ENCODE peak calls at places on chromosomes 5 and 9, in six cellular contexts. J, D, W, A, Q and I are unnamed samples.

GRCh38 chr9:80797841-80798688 is 891.3 kb downstream of the TLE1 start:
- DNase-seq in J (no peak), Q (no peak), A (no peak), D (peak), W (no peak), I (no peak)

GRCh38 chr9:136351237-136351800 is 12.2 kb downstream of the DNLZ start:
- DNase-seq in A (no peak), D (no peak), Q (no peak), W (no peak), J (no peak), I (no peak)

GRCh38 chr9:135616621-135617537 is 22.5 kb downstream of the GLT6D1 start:
- DNase-seq in W (no peak), Q (no peak), A (no peak), D (no peak), J (no peak), I (no peak)

GRCh38 chr9:114372971-114373591 is 14.7 kb downstream of the AKNA start:
- DNase-seq in D (no peak), W (no peak), Q (no peak), A (peak), J (peak), I (peak)

GRCh38 chr5:41558295-41558694 is 47.9 kb upstream of the PLCXD3 start:
- DNase-seq in A (no peak), D (no peak), W (no peak), Q (no peak), J (no peak), I (no peak)

GRCh38 chr5:77168884-77169254 is 41.6 kb upstream of the PDE8B start:
- DNase-seq in D (no peak), A (no peak), W (peak), Q (no peak), J (no peak), I (no peak)

GRCh38 chr5:151038801-151039238 is 18.4 kb downstream of the GPX3 start:
- DNase-seq in D (no peak), W (peak), J (peak), A (peak), Q (no peak), I (no peak)

GRCh38 chr5:150278916-150279315 is 10.7 kb downstream of the CAMK2A start:
- DNase-seq in J (no peak), A (no peak), D (peak), W (no peak), Q (no peak), I (no peak)

GRCh38 chr5:170522211-170523128 is 18.6 kb downstream of the KCNIP1 start:
- DNase-seq in W (peak), Q (no peak), D (peak), A (no peak), J (no peak), I (no peak)

GRCh38 chr9:91515074-91515687 is 91.5 kb upstream of the NFIL3 start:
- DNase-seq in Q (no peak), D (peak), J (no peak), W (peak), A (no peak), I (peak)

GRCh38 chr9:32783168-32783891 is at the start of gene TMEM215:
- DNase-seq in J (no peak), Q (no peak), D (no peak), A (no peak), W (no peak), I (no peak)

GRCh38 chr9:106648799-106649198 is 214.2 kb upstream of the ZNF462 start:
- DNase-seq in W (peak), Q (no peak), D (no peak), A (no peak), J (no peak), I (no peak)

GRCh38 chr9:93096131-93096802 is at the start of gene CARD19:
- DNase-seq in W (peak), D (no peak), Q (peak), J (no peak), A (peak), I (no peak)

GRCh38 chr5:103510851-103511553 is 51.6 kb downstream of the NUDT12 start:
- DNase-seq in A (no peak), Q (no peak), D (no peak), J (no peak), W (no peak), I (no peak)

GRCh38 chr9:108271646-108272349 is 584.0 kb downstream of the ACTL7B start:
- DNase-seq in A (no peak), W (peak), D (peak), Q (no peak), J (no peak), I (no peak)

GRCh38 chr5:9898319-9898718 is 268.2 kb upstream of the TAS2R1 start:
- DNase-seq in D (peak), J (no peak), Q (no peak), W (peak), A (no peak), I (no peak)

GRCh38 chr9:35820076-35820475 is 5.2 kb upstream of the HINT2 start:
- DNase-seq in D (peak), Q (no peak), W (peak), J (no peak), A (no peak), I (no peak)

GRCh38 chr5:114325552-114325951 is 36.3 kb upstream of the KCNN2 start:
- DNase-seq in A (no peak), W (no peak), D (no peak), Q (no peak), J (no peak), I (no peak)

GRCh38 chr9:99720455-99721050 is 101.1 kb upstream of the NR4A3 start:
- DNase-seq in Q (no peak), W (no peak), D (peak), A (no peak), J (no peak), I (peak)

GRCh38 chr9:94885854-94886447 is 159.5 kb downstream of the AOPEP start:
- DNase-seq in J (no peak), Q (no peak), D (no peak), A (no peak), W (no peak), I (no peak)

GRCh38 chr5:56327810-56328209 is 94.7 kb upstream of the ANKRD55 start:
- DNase-seq in Q (no peak), J (peak), A (peak), D (no peak), W (no peak), I (no peak)

GRCh38 chr9:90114641-90115040 is 509.8 kb downstream of the GADD45G start:
- DNase-seq in A (no peak), J (no peak), Q (no peak), W (peak), D (no peak), I (no peak)